ENCODE peak calls at places on chromosomes 13 and 19, in four cellular contexts. V, Q, D and Z are unnamed samples.
A peak's percentile ranks its signal among the peaks of the same experiment; 100 is the strongest.

GRCh38 chr13:60009300-60010248 is 154.2 kb downstream of the DIAPH3 start:
- DNase-seq in D (peak; percentile 68), Q (no peak), V (no peak), Z (no peak)

GRCh38 chr19:11422163-11423068 is 3.3 kb upstream of the RGL3 start:
- DNase-seq in Q (peak; percentile 86), V (no peak), D (peak; percentile 88), Z (peak; percentile 86)

GRCh38 chr19:41421314-41421713 is 5.9 kb downstream of the B3GNT8 start:
- DNase-seq in D (no peak), V (no peak), Q (no peak), Z (no peak)

GRCh38 chr19:49533551-49534488 is 6.0 kb downstream of the RCN3 start:
- DNase-seq in D (peak; percentile 88), V (no peak), Q (peak; percentile 60), Z (peak; percentile 89)

GRCh38 chr19:2461751-2462634 is 5.2 kb upstream of the LMNB2 start:
- DNase-seq in D (no peak), V (no peak), Q (peak; percentile 73), Z (peak; percentile 70)

GRCh38 chr13:27147530-27148170 is 24.0 kb downstream of the USP12 start:
- DNase-seq in D (no peak), Q (no peak), V (no peak), Z (no peak)

GRCh38 chr13:26896986-26897668 is 136.5 kb upstream of the GPR12 start:
- DNase-seq in D (no peak), Q (no peak), V (no peak), Z (no peak)

GRCh38 chr13:18212873-18213272 is 968.8 kb downstream of the TUBA3C start:
- DNase-seq in D (no peak), V (peak; percentile 77), Q (peak; percentile 75), Z (no peak)

GRCh38 chr19:5470264-5470671 is 15.1 kb downstream of the ZNRF4 start:
- DNase-seq in Q (peak; percentile 62), D (no peak), V (no peak), Z (no peak)

GRCh38 chr13:30618186-30618937 is 642 bp downstream of the USPL1 start:
- DNase-seq in D (peak; percentile 69), V (no peak), Q (peak; percentile 62), Z (no peak)

GRCh38 chr19:51196181-51196580 is 28.7 kb upstream of the CD33 start:
- DNase-seq in D (no peak), V (no peak), Q (no peak), Z (no peak)

GRCh38 chr19:14563989-14564650 is 7.7 kb downstream of the NDUFB7 start:
- DNase-seq in D (peak; percentile 72), V (no peak), Q (no peak), Z (peak; percentile 82)

GRCh38 chr13:102729560-102730275 is 34.9 kb upstream of the METTL21C start:
- DNase-seq in Q (no peak), D (no peak), V (no peak), Z (no peak)

GRCh38 chr13:87788363-87788762 is 117.2 kb downstream of the SLITRK5 start:
- DNase-seq in V (no peak), D (no peak), Q (no peak), Z (no peak)

GRCh38 chr19:35236638-35237400 is 8.3 kb upstream of the FAM187B start:
- DNase-seq in V (no peak), Q (peak; percentile 44), D (no peak), Z (no peak)

GRCh38 chr19:21463449-21464105 is 41.8 kb upstream of the ZNF429 start:
- DNase-seq in D (no peak), V (no peak), Q (no peak), Z (no peak)

GRCh38 chr19:7909471-7910067 is 5.1 kb upstream of the TGFBR3L start:
- DNase-seq in D (peak; percentile 58), Q (peak; percentile 49), V (no peak), Z (no peak)

GRCh38 chr19:14497347-14497921 is 1.5 kb upstream of the GIPC1 start:
- DNase-seq in Q (peak; percentile 77), V (no peak), D (no peak), Z (no peak)

GRCh38 chr13:25169951-25170553 is 2.0 kb downstream of the AMER2 start:
- DNase-seq in D (no peak), Q (no peak), V (no peak), Z (no peak)

GRCh38 chr19:925087-925911 is 536 bp upstream of the ARID3A start:
- DNase-seq in Q (peak; percentile 77), V (no peak), D (peak; percentile 89), Z (peak; percentile 89)

GRCh38 chr13:80214521-80214941 is 126.4 kb downstream of the SPRY2 start:
- DNase-seq in Q (no peak), V (no peak), D (no peak), Z (no peak)

GRCh38 chr13:48648446-48648845 is 5.3 kb upstream of the CYSLTR2 start:
- DNase-seq in V (no peak), D (no peak), Q (no peak), Z (no peak)

GRCh38 chr19:10291554-10292205 is 1.9 kb downstream of the ICAM5 start:
- DNase-seq in V (no peak), Q (no peak), D (no peak), Z (no peak)

GRCh38 chr19:10289836-10290438 is at the start of gene ICAM5:
- DNase-seq in Q (no peak), D (no peak), V (no peak), Z (no peak)

GRCh38 chr19:10290876-10291553 is 1.3 kb downstream of the ICAM5 start:
- DNase-seq in V (no peak), D (peak; percentile 77), Q (no peak), Z (no peak)

GRCh38 chr19:10289167-10289835 is 451 bp upstream of the ICAM5 start:
- DNase-seq in Q (no peak), V (no peak), D (no peak), Z (peak; percentile 60)

DNA sequence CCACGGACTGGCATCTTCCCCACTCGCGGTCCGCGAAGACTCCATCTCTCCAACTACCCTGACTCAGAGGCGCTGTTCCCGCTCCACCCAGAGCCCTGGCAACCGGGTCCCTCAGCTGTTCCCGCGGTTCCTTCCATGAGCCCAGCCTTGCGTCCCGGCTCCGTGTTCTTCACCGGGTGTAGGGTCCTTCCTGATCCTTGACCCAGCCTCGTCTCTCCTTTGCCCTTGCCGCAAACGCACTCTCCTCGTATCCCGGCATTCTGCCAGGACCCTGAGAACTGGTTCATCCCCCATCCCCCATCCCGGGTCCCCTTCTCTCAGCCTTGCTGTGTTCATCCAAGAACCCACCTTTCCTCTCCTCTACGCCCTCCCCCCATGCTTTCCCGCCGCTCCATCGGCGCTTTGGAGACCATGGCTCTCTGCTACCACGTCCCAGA is 705 bp downstream of the ICAM5 start:
- DNase-seq in V (no peak), D (peak; percentile 73), Q (no peak), Z (no peak)
- H3K4me1 ChIP-seq in V (peaks cover 47% of the 10 kb centered on the region), D (peaks cover 75% of the 10 kb centered on the region), Q (peaks cover 12% of the 10 kb centered on the region), Z (peaks cover 43% of the 10 kb centered on the region)

DNA sequence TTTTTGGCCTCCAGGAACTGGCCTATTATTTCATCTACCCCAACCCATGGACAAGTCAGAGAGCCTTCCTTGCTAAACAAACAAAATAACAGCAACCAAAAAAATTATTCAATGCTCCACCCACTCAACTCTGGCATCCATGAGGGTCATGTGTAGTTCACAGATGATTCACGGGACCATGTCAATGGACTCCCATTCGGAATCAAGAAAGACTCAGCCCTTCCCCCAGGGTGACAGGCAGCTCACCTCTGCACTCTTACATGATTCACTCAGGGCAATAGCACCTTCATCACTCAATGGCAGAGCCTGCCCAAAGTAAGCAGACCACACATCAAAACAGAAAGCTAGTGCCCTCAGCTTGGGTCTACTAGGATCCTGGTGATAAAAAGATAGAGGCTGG is 14.3 kb upstream of the SCEL start:
- DNase-seq in D (no peak), Q (no peak), V (no peak), Z (no peak)
- H3K27ac ChIP-seq in D (peak overlapping the region; percentile 70), Q (no peak overlapping the region), V (no peak overlapping the region), Z (no peak overlapping the region)

GRCh38 chr19:38223119-38223523 is 901 bp downstream of the DPF1 start:
- DNase-seq in V (no peak), Q (no peak), D (no peak), Z (no peak)

GRCh38 chr19:38221421-38221820 is 2.6 kb downstream of the DPF1 start:
- DNase-seq in Q (no peak), V (no peak), D (no peak), Z (no peak)

GRCh38 chr19:38221919-38222828 is 1.8 kb downstream of the DPF1 start:
- DNase-seq in V (no peak), Q (no peak), D (no peak), Z (no peak)

GRCh38 chr19:38223617-38224013 is 407 bp downstream of the DPF1 start:
- DNase-seq in V (no peak), Q (no peak), D (no peak), Z (no peak)

DNA sequence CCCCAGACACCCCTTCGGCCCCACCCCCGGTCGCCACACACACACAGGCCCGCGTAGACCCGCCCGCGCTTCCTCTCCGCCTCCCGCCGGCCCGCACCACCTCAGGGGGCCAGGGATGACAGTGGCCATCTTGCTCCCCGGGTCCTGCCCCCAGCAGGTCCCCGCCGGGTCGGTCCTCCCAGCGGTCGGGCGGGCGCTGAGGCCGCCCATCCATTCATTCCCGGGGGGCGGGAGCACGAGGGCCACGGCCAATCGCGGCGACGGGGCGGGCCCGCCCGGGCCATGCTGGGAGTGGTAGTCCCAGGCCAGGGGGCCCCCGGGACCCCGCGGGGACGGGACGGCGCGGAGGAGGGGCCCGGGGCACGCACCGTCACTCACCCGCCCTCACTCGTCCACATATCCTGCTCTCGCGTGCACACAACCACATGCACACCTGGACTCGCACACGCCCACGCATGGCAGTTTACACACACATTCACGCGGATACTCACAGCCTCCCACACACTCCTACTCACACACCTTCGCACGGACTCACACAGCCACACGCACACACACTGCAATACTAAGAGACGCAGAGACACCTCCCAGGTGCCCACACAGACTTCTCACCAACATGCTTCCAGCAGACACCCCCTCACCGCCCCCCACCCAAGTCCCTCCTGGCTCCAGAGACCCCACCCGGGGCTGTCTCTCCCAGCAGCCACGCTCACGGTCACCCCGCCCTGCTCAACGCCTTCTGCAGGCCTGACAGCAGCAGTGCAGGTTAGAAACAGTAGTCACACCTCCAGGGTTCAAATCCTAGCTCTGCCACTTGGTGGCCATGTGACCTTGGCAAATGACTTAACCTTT is at the start of gene DPF1:
- DNase-seq in V (no peak), D (no peak), Q (no peak), Z (no peak)
- TF ChIP-seq CTCF in V (no peak), D (no peak), Q (no peak), Z (no peak)

GRCh38 chr19:33267706-33268105 is 34.6 kb downstream of the CEBPA start:
- DNase-seq in V (no peak), Q (no peak), D (no peak), Z (no peak)

GRCh38 chr19:33261511-33262192 is 36.0 kb upstream of the SLC7A10 start:
- DNase-seq in V (no peak), Q (no peak), D (no peak), Z (no peak)

GRCh38 chr19:33266971-33267484 is 35.3 kb downstream of the CEBPA start:
- DNase-seq in D (no peak), V (no peak), Q (no peak), Z (no peak)

GRCh38 chr19:33263325-33264023 is 37.8 kb upstream of the SLC7A10 start:
- DNase-seq in V (no peak), D (no peak), Q (no peak), Z (no peak)

DNA sequence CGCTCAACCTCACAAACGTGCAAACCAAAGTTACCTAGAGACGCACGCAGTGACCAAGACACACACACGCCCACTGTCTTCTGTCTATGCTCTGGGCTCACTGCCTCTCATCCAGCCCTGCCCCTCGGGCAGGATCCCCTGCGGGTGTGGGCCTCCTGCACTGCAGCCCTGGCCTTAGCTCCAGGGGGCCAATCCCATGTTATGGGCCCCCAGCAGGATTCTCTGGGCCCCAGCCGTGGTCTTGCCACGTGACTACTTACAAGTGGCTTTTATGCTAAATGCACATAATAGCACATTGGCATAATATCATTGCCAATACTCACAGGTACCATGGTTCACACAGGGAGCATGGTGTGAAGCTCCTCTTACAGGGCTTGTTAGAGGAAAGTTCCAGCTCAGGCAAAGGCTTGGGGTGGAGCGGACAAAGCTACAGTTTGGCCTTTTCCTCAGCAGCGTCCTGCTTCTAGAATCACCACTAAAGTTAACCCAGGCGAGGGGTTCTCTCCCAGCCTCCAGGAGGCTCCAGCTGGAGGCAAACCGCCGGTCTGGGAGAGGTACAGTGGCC is 37.4 kb downstream of the CEBPA start:
- DNase-seq in V (no peak), Q (no peak), D (no peak), Z (no peak)
- H3K4me1 ChIP-seq in V (no peaks in the 10 kb centered on the region), Q (no peaks in the 10 kb centered on the region), D (peaks cover 1% of the 10 kb centered on the region), Z (no peaks in the 10 kb centered on the region)